ENCODE peak calls at places on chromosomes 6 and 20, in nine cellular contexts. V is A172, H is heart right ventricle, A is H4, I is NCI-H226, D is cardiac muscle cell, L is fibroblast of the conjunctiva, U is kidney epithelial cell, B is neuronal stem cell. O is an unnamed sample.

GRCh38 chr6:47044418-47044817 is 2.3 kb upstream of the ADGRF1 start:
- DNase-seq in V (peak; percentile 27), H (no peak), A (peak; percentile 64), I (peak; percentile 51), D (no peak), L (no peak), U (peak; percentile 79), B (no peak), O (no peak)

GRCh38 chr6:44850367-44850766 is 462.9 kb downstream of the CDC5L start:
- DNase-seq in V (no peak), H (no peak), A (no peak), I (no peak), D (no peak), L (no peak), U (no peak), B (no peak), O (no peak)

GRCh38 chr6:26045046-26045938 is 41.9 kb upstream of the HFE start:
- DNase-seq in V (peak; percentile 85), H (peak; percentile 31), A (no peak), I (peak; percentile 86), D (no peak), L (peak; percentile 93), U (no peak), B (peak; percentile 80), O (peak; percentile 85)

GRCh38 chr20:63006611-63007471 is at the start of gene BHLHE23:
- DNase-seq in V (no peak), H (peak; percentile 14), A (no peak), I (no peak), D (peak; percentile 46), L (no peak), U (no peak), B (peak; percentile 69), O (no peak)

GRCh38 chr6:116408476-116408875 is 37.7 kb downstream of the DSE start:
- DNase-seq in V (no peak), H (no peak), A (no peak), I (no peak), D (no peak), L (no peak), U (no peak), B (no peak), O (no peak)

GRCh38 chr20:50320910-50321796 is 130.5 kb downstream of the CEBPB start:
- DNase-seq in V (peak; percentile 95), H (peak; percentile 85), A (peak; percentile 88), I (peak; percentile 100), D (peak; percentile 85), L (peak; percentile 76), U (peak; percentile 96), B (peak; percentile 56), O (peak; percentile 92)

GRCh38 chr6:40268166-40268958 is 318.8 kb downstream of the LRFN2 start:
- DNase-seq in V (no peak), H (no peak), A (no peak), I (no peak), D (no peak), L (no peak), U (no peak), B (no peak), O (no peak)

GRCh38 chr20:47205577-47206123 is 150.8 kb downstream of the ZMYND8 start:
- DNase-seq in V (peak; percentile 56), H (peak; percentile 76), A (peak; percentile 74), I (peak; percentile 61), D (peak; percentile 34), L (peak; percentile 83), U (peak; percentile 16), B (peak; percentile 9), O (peak; percentile 76)

GRCh38 chr6:36247691-36248090 is 22.2 kb upstream of the PNPLA1 start:
- DNase-seq in V (peak; percentile 10), H (no peak), A (no peak), I (peak; percentile 89), D (no peak), L (no peak), U (no peak), B (no peak), O (no peak)

GRCh38 chr20:3777726-3778629 is 3.3 kb downstream of the SPEF1 start:
- DNase-seq in V (no peak), H (peak; percentile 74), A (no peak), I (no peak), D (peak; percentile 37), L (no peak), U (no peak), B (peak; percentile 47), O (peak; percentile 84)

O was measured in AG08396.